ENCODE peak calls at places on chromosomes 12 and 14, in seven cellular contexts. N is HFFc6, H is fibroblast of pulmonary artery, Y is heart left ventricle, G is IMR-90, J is AG10803, D is psoas muscle. F is an unnamed sample.

GRCh38 chr12:18332173-18332572 is 70.9 kb downstream of the PIK3C2G start:
- DNase-seq in Y (no peak), H (no peak), D (no peak), N (no peak), G (no peak), J (no peak), F (peak)

GRCh38 chr14:56271988-56272387 is 153.8 kb downstream of the PELI2 start:
- DNase-seq in D (no peak), N (peak), J (peak), G (peak), Y (no peak), H (peak), F (no peak)

GRCh38 chr14:23209651-23210423 is 26.4 kb upstream of the SLC7A8 start:
- DNase-seq in Y (no peak), D (no peak), G (peak), N (peak), H (peak), J (no peak), F (peak)

GRCh38 chr14:34650786-34651584 is 21.0 kb upstream of the SNX6 start:
- DNase-seq in H (peak), J (peak), Y (no peak), D (peak), G (peak), N (peak), F (peak)

GRCh38 chr12:30794591-30795409 is 40.0 kb upstream of the CAPRIN2 start:
- DNase-seq in N (peak), H (peak), D (no peak), J (peak), G (peak), Y (peak), F (peak)

GRCh38 chr12:107622005-107622404 is 63.6 kb upstream of the PWP1 start:
- DNase-seq in H (peak), G (peak), Y (no peak), D (no peak), N (no peak), J (peak), F (peak)

GRCh38 chr12:44812062-44812461 is 64.1 kb downstream of the NELL2 start:
- DNase-seq in D (no peak), H (no peak), N (no peak), J (no peak), G (no peak), Y (no peak), F (peak)

GRCh38 chr12:131619106-131619642 is 91.7 kb upstream of the SFSWAP start:
- DNase-seq in H (no peak), Y (peak), D (no peak), G (no peak), J (no peak), N (no peak), F (no peak)

GRCh38 chr12:76878045-76878898 is 547 bp downstream of the CSRP2 start:
- DNase-seq in J (no peak), D (peak), H (peak), G (no peak), N (no peak), Y (no peak), F (peak)
- TF ChIP-seq CTCF in J (peak), D (no peak), H (peak), G (peak), N (peak), Y (no peak), F (peak)

DNA sequence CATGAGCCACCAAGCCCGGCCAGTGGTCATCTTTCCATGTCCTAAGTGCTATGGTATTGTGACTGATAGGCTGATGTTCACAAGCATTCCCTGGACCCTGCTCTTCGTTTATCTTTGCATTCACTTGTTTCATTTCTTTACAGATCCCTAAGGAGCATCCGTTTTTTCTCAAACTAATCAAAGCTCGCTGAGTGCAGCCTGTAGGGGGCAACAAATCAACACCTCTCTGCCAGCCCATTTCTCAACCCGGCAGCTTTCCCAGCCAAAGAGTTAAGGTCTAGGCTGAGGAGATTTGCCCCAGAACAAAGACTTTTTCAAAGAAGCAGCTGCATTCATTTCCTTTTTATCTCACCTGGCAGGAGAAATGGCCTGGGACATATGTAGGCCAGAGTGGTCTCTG is 12.1 kb downstream of the SIRT4 start:
- DNase-seq in N (no peak), J (no peak), Y (no peak), H (no peak), G (no peak), D (no peak), F (peak)
- TF ChIP-seq CTCF in N (peak), J (peak), Y (no peak), H (peak), G (peak), D (no peak), F (no peak)

GRCh38 chr12:85310025-85310424 is 30.0 kb downstream of the ALX1 start:
- DNase-seq in D (no peak), Y (no peak), H (no peak), N (no peak), G (no peak), J (no peak), F (no peak)

GRCh38 chr12:85309180-85309579 is 29.2 kb downstream of the ALX1 start:
- DNase-seq in Y (no peak), J (no peak), H (no peak), G (no peak), N (no peak), D (no peak), F (no peak)

GRCh38 chr12:85308374-85308773 is 28.4 kb downstream of the ALX1 start:
- DNase-seq in N (no peak), J (no peak), H (no peak), Y (no peak), D (no peak), G (no peak), F (no peak)

GRCh38 chr12:85310456-85311076 is 30.5 kb downstream of the ALX1 start:
- DNase-seq in H (peak), D (no peak), N (no peak), J (peak), Y (no peak), G (peak), F (peak)
- TF ChIP-seq CTCF in H (peak), D (peak), N (peak), J (peak), Y (peak), G (peak), F (peak)

GRCh38 chr12:94430304-94430703 is 29.4 kb downstream of the CEP83 start:
- DNase-seq in G (no peak), H (no peak), D (no peak), N (no peak), Y (no peak), J (no peak), F (no peak)

GRCh38 chr12:94426049-94426448 is 33.6 kb downstream of the CEP83 start:
- DNase-seq in G (no peak), Y (no peak), H (no peak), N (no peak), J (no peak), D (no peak), F (no peak)

GRCh38 chr12:94429191-94429590 is 30.5 kb downstream of the CEP83 start:
- DNase-seq in H (no peak), J (no peak), Y (no peak), G (no peak), D (no peak), N (no peak), F (no peak)

GRCh38 chr12:94427520-94428381 is 31.9 kb downstream of the CEP83 start:
- DNase-seq in J (peak), Y (peak), G (peak), H (peak), D (no peak), N (peak), F (peak)

GRCh38 chr12:94429633-94430032 is 30.0 kb downstream of the CEP83 start:
- DNase-seq in D (no peak), N (peak), G (no peak), J (no peak), H (peak), Y (no peak), F (no peak)
- TF ChIP-seq CTCF in D (no peak), N (no peak), G (no peak), J (no peak), H (peak), Y (no peak), F (no peak)

DNA sequence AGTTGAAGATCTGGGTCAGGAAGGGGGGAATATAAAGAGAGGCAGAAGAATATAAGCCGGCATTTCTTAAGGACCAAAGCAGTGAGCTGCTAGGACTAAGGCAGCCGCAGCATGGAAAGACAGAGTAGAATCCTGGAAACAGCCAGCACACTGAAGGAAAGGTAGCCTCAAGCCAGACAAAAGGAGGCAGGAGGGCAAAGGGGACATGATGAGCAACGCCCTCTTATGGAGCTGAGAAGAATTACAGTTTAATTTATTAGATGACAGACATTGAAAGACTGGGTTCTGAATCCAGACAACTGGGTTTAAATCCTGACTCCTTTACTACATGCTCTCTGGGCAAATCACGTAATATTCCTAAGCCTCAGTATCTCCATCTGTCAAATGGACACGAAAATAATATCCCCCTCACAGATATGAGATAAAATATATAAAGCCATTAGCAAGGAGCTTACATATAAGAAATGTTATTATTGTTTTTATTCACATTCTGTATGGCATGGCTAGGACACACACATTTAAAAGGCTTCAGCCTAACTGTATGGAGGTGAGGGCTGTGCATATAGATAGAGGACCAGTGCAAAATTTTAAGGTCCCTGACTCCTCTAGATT is 8.1 kb upstream of the PCED1B start:
- DNase-seq in D (no peak), Y (no peak), N (no peak), H (no peak), G (no peak), J (no peak), F (peak)
- TF ChIP-seq CTCF in D (peak), Y (peak), N (peak), H (peak), G (peak), J (peak), F (peak)

GRCh38 chr14:64636980-64637429 is 67.2 kb upstream of the PLEKHG3 start:
- DNase-seq in D (no peak), J (no peak), H (no peak), N (no peak), G (no peak), Y (no peak), F (no peak)
- TF ChIP-seq CTCF in D (no peak), J (no peak), H (no peak), N (peak), G (no peak), Y (no peak), F (no peak)

GRCh38 chr12:123532021-123532420 is 1.5 kb downstream of the RILPL1 start:
- DNase-seq in Y (no peak), G (peak), D (no peak), H (peak), J (peak), N (no peak), F (no peak)

GRCh38 chr12:123530683-123531082 is 2.8 kb downstream of the RILPL1 start:
- DNase-seq in J (no peak), H (no peak), Y (no peak), D (no peak), G (no peak), N (no peak), F (no peak)

GRCh38 chr12:123531091-123531490 is 2.4 kb downstream of the RILPL1 start:
- DNase-seq in D (peak), H (no peak), N (no peak), G (no peak), Y (peak), J (no peak), F (no peak)

GRCh38 chr12:123532808-123533649 is 490 bp downstream of the RILPL1 start:
- DNase-seq in D (peak), Y (peak), J (peak), G (peak), H (peak), N (peak), F (peak)

DNA sequence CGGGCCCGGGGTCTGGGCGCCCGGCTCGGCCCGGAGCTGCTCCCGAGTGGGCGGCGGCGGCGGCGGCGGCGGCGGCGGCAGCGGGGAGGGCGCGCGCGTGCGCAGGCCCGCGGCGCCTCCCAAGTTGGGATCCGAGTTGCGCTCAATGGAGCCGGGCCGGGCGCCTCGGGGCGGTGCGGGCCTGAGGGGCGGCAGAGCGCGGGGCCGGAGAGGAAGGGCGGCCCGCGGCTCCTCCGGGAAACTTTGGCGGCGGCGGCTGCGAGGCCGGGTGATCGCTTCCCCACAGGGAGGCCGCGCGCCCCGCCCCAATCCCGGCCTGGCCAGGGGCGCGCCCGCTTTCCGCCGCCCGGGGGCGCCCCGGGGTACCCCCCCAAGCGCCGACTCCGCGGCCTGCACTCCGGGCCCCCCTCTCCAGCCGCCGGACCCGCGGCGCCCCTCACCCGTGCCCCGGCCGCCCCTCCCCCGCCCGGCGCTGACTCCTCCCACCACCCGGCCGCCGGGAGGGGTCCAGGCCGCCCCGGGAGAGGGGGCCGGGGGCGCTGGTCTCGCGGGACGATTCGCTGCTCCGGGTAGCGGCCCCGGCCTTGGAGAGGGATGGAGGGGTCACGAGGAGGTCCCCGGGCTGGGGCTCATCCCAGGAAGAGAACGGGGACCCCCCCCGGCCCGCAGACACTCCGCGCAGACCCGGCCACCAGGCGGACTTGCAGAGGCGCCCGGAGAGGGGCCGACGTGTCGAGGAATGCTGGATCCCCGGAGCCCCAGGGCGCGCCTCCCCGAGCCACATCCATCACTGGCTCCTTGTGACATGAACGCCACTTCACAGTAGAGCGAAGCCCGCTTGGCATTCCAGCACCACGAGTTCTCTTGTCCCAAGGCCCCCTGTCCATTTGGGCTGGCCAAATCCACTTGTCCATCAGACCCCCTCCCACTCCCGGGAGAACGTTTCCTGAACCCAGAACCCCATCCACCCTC is at the start of gene RILPL1:
- DNase-seq in N (no peak), D (peak), G (peak), H (peak), Y (peak), J (peak), F (peak)
- TF ChIP-seq CTCF in N (peak), D (peak), G (peak), H (peak), Y (peak), J (peak), F (peak)

DNA sequence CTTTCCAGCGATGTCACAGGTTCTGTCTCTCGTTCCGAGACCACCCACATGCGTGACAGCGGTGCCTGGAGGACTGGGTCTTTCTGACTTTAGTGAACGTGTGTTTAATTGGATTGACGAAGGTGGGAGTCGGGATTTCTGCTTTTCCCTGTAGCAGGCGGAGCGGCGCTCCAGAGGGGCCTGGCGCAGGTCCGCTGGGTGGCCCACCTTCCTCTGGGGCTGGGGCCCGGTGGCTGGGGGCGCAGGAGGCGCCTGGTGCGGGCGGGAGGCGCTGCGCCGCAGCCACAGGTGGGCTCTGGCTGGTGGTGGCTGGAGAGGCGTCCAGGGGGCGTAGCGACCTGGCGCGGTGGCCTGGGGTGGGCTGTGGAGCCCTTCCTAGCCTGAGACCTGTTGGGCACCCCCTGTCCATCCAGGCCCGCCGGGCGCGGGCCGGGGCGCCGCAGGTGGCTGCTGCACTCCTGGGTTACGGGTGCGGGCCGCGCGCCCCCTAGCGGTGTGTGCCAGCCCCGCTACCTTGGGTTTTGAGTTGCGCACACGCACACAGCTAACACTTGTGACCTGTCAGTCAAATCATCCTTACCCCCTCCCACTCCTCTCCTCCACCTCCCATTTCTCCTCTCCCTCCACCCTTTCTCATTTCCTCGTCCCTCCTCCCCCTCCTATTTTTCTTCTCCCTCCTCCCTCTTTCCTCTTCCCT is 2.0 kb downstream of the MEG3 start:
- DNase-seq in D (no peak), G (peak), N (peak), Y (no peak), H (peak), J (peak), F (peak)
- TF ChIP-seq CTCF in D (peak), G (peak), N (peak), Y (no peak), H (peak), J (peak), F (peak)

F was measured in MCF 10A.